ENCODE peak calls at places on chromosomes 12 and 14, in nine cellular contexts. O is activated T-cell treated with anti-CD3 and anti-CD28 coated beads for 4 hours; H is RKO; R is left ventricle myocardium superior; X is NCI-H2171 treated with DMSO at 0.1 percent for 48 hours; C is Kasumi-1; I is neuronal stem cell; M is activated T-helper 1 cell treated with anti-CD3 and anti-CD28 coated beads, Interleukin-12 subunit alpha, Interleukin-12 subunit beta, Interleukin-2, Interleukin-4 antibody, amounts not matched to agents 30 ng/mL and 10 ng/mL and 1 ng/mL, durations not matched to agents 14 hours and 24 hours and 36 hours; N is NCI-H1092 treated with DMSO at 0.1 percent for 48 hours. G is an unnamed sample.

GRCh38 chr12:91986084-91986483 is 159.6 kb downstream of the BTG1 start:
- DNase-seq in O (no peak), C (no peak), R (no peak), X (no peak), N (no peak), H (no peak), I (peak; percentile 15), M (no peak), G (no peak)

GRCh38 chr14:92473947-92474535 is 39.5 kb upstream of the RIN3 start:
- DNase-seq in R (no peak), H (no peak), M (no peak), I (no peak), O (no peak), N (no peak), C (no peak), X (no peak), G (no peak)

GRCh38 chr12:96230646-96231045 is 36.5 kb downstream of the ELK3 start:
- DNase-seq in M (no peak), C (no peak), X (no peak), N (no peak), R (no peak), I (no peak), H (no peak), O (no peak), G (no peak)

GRCh38 chr12:6262635-6263034 is 47.8 kb upstream of the PLEKHG6 start:
- DNase-seq in C (no peak), O (no peak), M (no peak), X (no peak), R (no peak), I (no peak), H (no peak), N (no peak), G (no peak)

GRCh38 chr12:49264466-49264872 is 413 bp upstream of the TUBA1C start:
- DNase-seq in H (no peak), C (no peak), X (peak; percentile 78), N (no peak), R (no peak), M (no peak), I (no peak), O (peak; percentile 23), G (no peak)

GRCh38 chr12:27595231-27595642 is 71.2 kb downstream of the PPFIBP1 start:
- DNase-seq in I (peak; percentile 54), H (no peak), O (no peak), N (no peak), C (no peak), X (no peak), M (no peak), R (peak; percentile 38), G (no peak)

GRCh38 chr12:92442782-92443181 is 260.0 kb upstream of the PLEKHG7 start:
- DNase-seq in N (no peak), M (no peak), I (no peak), X (peak; percentile 78), O (no peak), R (no peak), C (no peak), H (no peak), G (no peak)

GRCh38 chr14:104295681-104296387 is 157.4 kb downstream of the KIF26A start:
- DNase-seq in X (no peak), C (no peak), N (no peak), O (no peak), H (no peak), M (no peak), I (no peak), R (peak; percentile 10), G (no peak)

GRCh38 chr12:125229878-125230530 is 164.8 kb downstream of the AACS start:
- DNase-seq in X (no peak), M (no peak), I (no peak), R (no peak), H (no peak), C (no peak), O (no peak), N (no peak), G (no peak)

GRCh38 chr12:65607271-65607880 is 216.9 kb upstream of the HMGA2 start:
- DNase-seq in O (no peak), R (no peak), C (peak; percentile 10), H (no peak), M (no peak), I (no peak), X (no peak), N (no peak), G (no peak)

GRCh38 chr14:101017806-101018560 is 114.5 kb upstream of the RTL1 start:
- DNase-seq in H (no peak), N (no peak), M (no peak), X (no peak), I (no peak), O (no peak), R (no peak), C (no peak), G (no peak)

GRCh38 chr12:47870175-47870781 is 34.5 kb downstream of the VDR start:
- DNase-seq in M (no peak), H (peak; percentile 36), O (no peak), C (peak; percentile 10), N (no peak), R (peak; percentile 75), I (peak; percentile 23), X (no peak), G (peak; percentile 20)

GRCh38 chr14:73500360-73500759 is 9.6 kb downstream of the RIOX1 start:
- DNase-seq in M (no peak), R (no peak), H (no peak), N (no peak), O (no peak), C (no peak), I (no peak), X (no peak), G (no peak)

GRCh38 chr14:34699873-34700621 is 14.3 kb downstream of the CFL2 start:
- DNase-seq in I (no peak), O (no peak), C (no peak), H (peak; percentile 90), N (peak; percentile 75), R (no peak), X (peak; percentile 100), M (no peak), G (no peak)

GRCh38 chr14:32985881-32986280 is 47.2 kb downstream of the NPAS3 start:
- DNase-seq in R (peak; percentile 47), M (no peak), X (no peak), C (no peak), O (no peak), H (no peak), I (no peak), N (no peak), G (peak; percentile 14)

GRCh38 chr12:1466481-1467260 is 127.7 kb downstream of the FBXL14 start:
- DNase-seq in R (no peak), M (no peak), X (no peak), N (no peak), H (no peak), I (no peak), C (no peak), O (no peak), G (no peak)

GRCh38 chr12:120687570-120688289 is 781 bp downstream of the MLEC start:
- DNase-seq in I (no peak), X (no peak), H (peak; percentile 46), R (peak; percentile 43), C (peak; percentile 38), N (no peak), M (no peak), O (peak; percentile 43), G (no peak)

GRCh38 chr14:34781242-34781641 is 66.8 kb upstream of the CFL2 start:
- DNase-seq in C (no peak), O (no peak), N (no peak), H (peak; percentile 88), X (no peak), I (no peak), M (no peak), R (no peak), G (no peak)

GRCh38 chr14:105135700-105136395 is 32.7 kb downstream of the JAG2 start:
- DNase-seq in M (no peak), I (no peak), X (no peak), C (no peak), R (no peak), N (no peak), O (no peak), H (no peak), G (no peak)

GRCh38 chr12:51994959-51995358 is 11.8 kb upstream of the TAMALIN start:
- DNase-seq in O (no peak), I (no peak), R (no peak), C (no peak), M (no peak), H (no peak), N (no peak), X (no peak), G (no peak)

GRCh38 chr12:121776190-121777098 is 17.0 kb downstream of the RHOF start:
- DNase-seq in M (peak; percentile 79), H (peak; percentile 73), N (peak; percentile 19), C (peak; percentile 49), X (no peak), R (peak; percentile 92), O (peak; percentile 92), I (peak; percentile 69), G (peak; percentile 83)

GRCh38 chr14:32813401-32813800 is 125.3 kb upstream of the NPAS3 start:
- DNase-seq in C (no peak), X (no peak), H (no peak), O (no peak), R (no peak), M (no peak), N (peak; percentile 25), I (no peak), G (no peak)

GRCh38 chr12:17540921-17541320 is 549.1 kb downstream of the RERGL start:
- DNase-seq in O (no peak), H (no peak), N (no peak), M (no peak), C (no peak), R (no peak), X (no peak), I (no peak), G (no peak)

GRCh38 chr12:91460457-91460856 is 277.8 kb upstream of the DCN start:
- DNase-seq in R (no peak), O (no peak), C (no peak), N (no peak), X (no peak), M (no peak), H (no peak), I (no peak), G (no peak)

GRCh38 chr12:23542187-23542586 is 407.3 kb downstream of the SOX5 start:
- DNase-seq in O (no peak), X (no peak), M (no peak), N (no peak), R (no peak), I (no peak), C (no peak), H (no peak), G (no peak)

GRCh38 chr12:118377891-118378470 is 1.6 kb downstream of the SUDS3 start:
- DNase-seq in I (peak; percentile 68), H (peak; percentile 70), O (peak; percentile 74), C (peak; percentile 82), N (peak; percentile 32), X (peak; percentile 60), R (peak; percentile 66), M (peak; percentile 67), G (peak; percentile 84)

GRCh38 chr12:92552412-92553108 is 150.2 kb upstream of the PLEKHG7 start:
- DNase-seq in O (no peak), N (no peak), M (no peak), C (no peak), H (no peak), R (no peak), I (no peak), X (no peak), G (no peak)

G was measured in neural crest cell.